ENCODE peak calls at places on chromosomes 3 and 15, in five cellular contexts. One of them, this sample, is unnamed.
A peak's percentile ranks its signal among the peaks of the same experiment; 100 is the strongest.

GRCh38 chr15:66071160-66071559 is 182.4 kb downstream of the MEGF11 start:
- DNase-seq in cerebellum: no peak
- DNase-seq in posterior cingulate gyrus: no peak
- DNase-seq in left colon: no peak
- DNase-seq in SW480: no peak
- DNase-seq in this sample: no peak

GRCh38 chr3:150890320-150890719 is 14.9 kb downstream of the MINDY4B start:
- DNase-seq in posterior cingulate gyrus: no peak
- DNase-seq in SW480: no peak
- DNase-seq in left colon: no peak
- DNase-seq in cerebellum: no peak
- DNase-seq in this sample: no peak

GRCh38 chr3:126375835-126376331 is 18.7 kb upstream of the KLF15 start:
- DNase-seq in SW480: no peak
- DNase-seq in left colon: no peak
- DNase-seq in posterior cingulate gyrus: no peak
- DNase-seq in cerebellum: no peak
- DNase-seq in this sample: no peak

GRCh38 chr3:153029350-153029749 is 132.7 kb upstream of the RAP2B start:
- DNase-seq in SW480: no peak
- DNase-seq in posterior cingulate gyrus: peak; percentile 66
- DNase-seq in cerebellum: no peak
- DNase-seq in left colon: no peak
- DNase-seq in this sample: no peak

GRCh38 chr3:173733029-173733652 is 335.6 kb downstream of the NLGN1 start:
- DNase-seq in left colon: no peak
- DNase-seq in SW480: no peak
- DNase-seq in posterior cingulate gyrus: peak; percentile 4
- DNase-seq in cerebellum: no peak
- DNase-seq in this sample: peak; percentile 55

GRCh38 chr3:11776346-11776745 is 70.3 kb downstream of the TAMM41 start:
- DNase-seq in cerebellum: no peak
- DNase-seq in posterior cingulate gyrus: no peak
- DNase-seq in SW480: no peak
- DNase-seq in left colon: no peak
- DNase-seq in this sample: no peak

GRCh38 chr3:6860911-6861330 is at the start of gene GRM7:
- DNase-seq in left colon: peak; percentile 7
- DNase-seq in SW480: no peak
- DNase-seq in cerebellum: no peak
- DNase-seq in posterior cingulate gyrus: peak; percentile 76
- DNase-seq in this sample: no peak

GRCh38 chr3:140316461-140316860 is 361.4 kb upstream of the TRIM42 start:
- DNase-seq in posterior cingulate gyrus: no peak
- DNase-seq in left colon: no peak
- DNase-seq in cerebellum: no peak
- DNase-seq in SW480: no peak
- DNase-seq in this sample: no peak

GRCh38 chr3:48157950-48158376 is 30.3 kb downstream of the CDC25A start:
- DNase-seq in SW480: peak; percentile 28
- DNase-seq in cerebellum: peak; percentile 15
- DNase-seq in posterior cingulate gyrus: peak; percentile 33
- DNase-seq in left colon: peak; percentile 61
- DNase-seq in this sample: no peak

GRCh38 chr3:15241341-15241740 is 35.3 kb downstream of the CAPN7 start:
- DNase-seq in cerebellum: peak; percentile 58
- DNase-seq in left colon: peak; percentile 35
- DNase-seq in SW480: peak; percentile 16
- DNase-seq in posterior cingulate gyrus: peak; percentile 52
- DNase-seq in this sample: no peak

GRCh38 chr15:66496951-66497501 is 536 bp downstream of the SNAPC5 start:
- DNase-seq in posterior cingulate gyrus: no peak
- DNase-seq in cerebellum: peak; percentile 25
- DNase-seq in left colon: peak; percentile 18
- DNase-seq in SW480: no peak
- DNase-seq in this sample: no peak

GRCh38 chr3:99693636-99694035 is 55.2 kb downstream of the COL8A1 start:
- DNase-seq in SW480: no peak
- DNase-seq in cerebellum: no peak
- DNase-seq in posterior cingulate gyrus: no peak
- DNase-seq in left colon: no peak
- DNase-seq in this sample: no peak

GRCh38 chr3:198113219-198114053 is 153.4 kb downstream of the LMLN start:
- DNase-seq in left colon: peak; percentile 13
- DNase-seq in SW480: no peak
- DNase-seq in posterior cingulate gyrus: no peak
- DNase-seq in cerebellum: no peak
- DNase-seq in this sample: no peak

GRCh38 chr15:92914103-92914499 is 14.0 kb downstream of the CHD2 start:
- DNase-seq in left colon: no peak
- DNase-seq in posterior cingulate gyrus: no peak
- DNase-seq in cerebellum: no peak
- DNase-seq in SW480: no peak
- DNase-seq in this sample: no peak

GRCh38 chr3:40753956-40754355 is 229.2 kb downstream of the ZNF621 start:
- DNase-seq in cerebellum: peak; percentile 92
- DNase-seq in left colon: no peak
- DNase-seq in posterior cingulate gyrus: peak; percentile 36
- DNase-seq in SW480: no peak
- DNase-seq in this sample: peak; percentile 75

GRCh38 chr3:158085358-158085757 is 20.9 kb downstream of the SHOX2 start:
- DNase-seq in left colon: no peak
- DNase-seq in cerebellum: no peak
- DNase-seq in SW480: no peak
- DNase-seq in posterior cingulate gyrus: no peak
- DNase-seq in this sample: no peak

GRCh38 chr3:55620361-55621025 is 133.4 kb upstream of the WNT5A start:
- DNase-seq in posterior cingulate gyrus: no peak
- DNase-seq in cerebellum: no peak
- DNase-seq in SW480: peak; percentile 66
- DNase-seq in left colon: peak; percentile 16
- DNase-seq in this sample: no peak

GRCh38 chr15:56353119-56353518 is 12.1 kb upstream of the TEX9 start:
- DNase-seq in cerebellum: no peak
- DNase-seq in SW480: no peak
- DNase-seq in posterior cingulate gyrus: no peak
- DNase-seq in left colon: no peak
- DNase-seq in this sample: no peak

GRCh38 chr3:10283638-10284037 is 9.1 kb downstream of the GHRL start:
- DNase-seq in left colon: peak; percentile 19
- DNase-seq in posterior cingulate gyrus: no peak
- DNase-seq in SW480: no peak
- DNase-seq in cerebellum: peak; percentile 32
- DNase-seq in this sample: no peak

GRCh38 chr3:124263168-124263567 is 271.2 kb upstream of the ROPN1 start:
- DNase-seq in SW480: peak; percentile 55
- DNase-seq in cerebellum: no peak
- DNase-seq in left colon: no peak
- DNase-seq in posterior cingulate gyrus: no peak
- DNase-seq in this sample: no peak

GRCh38 chr3:124669470-124669869 is 60.8 kb upstream of the UMPS start:
- DNase-seq in cerebellum: no peak
- DNase-seq in left colon: no peak
- DNase-seq in posterior cingulate gyrus: no peak
- DNase-seq in SW480: no peak
- DNase-seq in this sample: no peak

GRCh38 chr3:180898572-180898971 is 13.9 kb upstream of the FXR1 start:
- DNase-seq in left colon: no peak
- DNase-seq in SW480: no peak
- DNase-seq in posterior cingulate gyrus: no peak
- DNase-seq in cerebellum: no peak
- DNase-seq in this sample: no peak

GRCh38 chr3:192408721-192409151 is 318.6 kb downstream of the FGF12 start:
- DNase-seq in cerebellum: peak; percentile 22
- DNase-seq in SW480: no peak
- DNase-seq in left colon: no peak
- DNase-seq in posterior cingulate gyrus: peak; percentile 27
- DNase-seq in this sample: peak; percentile 42

GRCh38 chr15:62021991-62022600 is 38.2 kb downstream of the VPS13C start:
- DNase-seq in left colon: no peak
- DNase-seq in cerebellum: no peak
- DNase-seq in SW480: no peak
- DNase-seq in posterior cingulate gyrus: no peak
- DNase-seq in this sample: no peak

GRCh38 chr15:91752081-91752810 is 101.3 kb upstream of the SLCO3A1 start:
- DNase-seq in cerebellum: no peak
- DNase-seq in posterior cingulate gyrus: peak; percentile 30
- DNase-seq in SW480: no peak
- DNase-seq in left colon: no peak
- DNase-seq in this sample: no peak

GRCh38 chr3:119258915-119259314 is 18.2 kb upstream of the B4GALT4 start:
- DNase-seq in SW480: no peak
- DNase-seq in posterior cingulate gyrus: no peak
- DNase-seq in cerebellum: no peak
- DNase-seq in left colon: no peak
- DNase-seq in this sample: no peak

This sample was measured in NCI-H446 treated with DMSO at 0.1 percent for 48 hours.